ENCODE peak calls at places on chromosome 10, in six cellular contexts. H, G, W, C, U and B are unnamed samples.
A peak's percentile ranks its signal among the peaks of the same experiment; 100 is the strongest.

GRCh38 chr10:132520147-132520811 is 17.3 kb upstream of the INPP5A start:
- DNase-seq in H (no peak), G (peak; percentile 16), W (peak; percentile 84), C (no peak), U (peak; percentile 63), B (no peak)

GRCh38 chr10:21675157-21675796 is 141.2 kb downstream of the MLLT10 start:
- DNase-seq in H (peak; percentile 16), G (peak; percentile 31), W (no peak), C (peak; percentile 13), U (no peak), B (no peak)

GRCh38 chr10:21733710-21734109 is 199.7 kb downstream of the MLLT10 start:
- DNase-seq in H (no peak), G (no peak), W (no peak), C (no peak), U (no peak), B (no peak)

GRCh38 chr10:11298116-11298515 is 280.4 kb downstream of the CELF2 start:
- DNase-seq in H (no peak), G (no peak), W (no peak), C (peak; percentile 1), U (no peak), B (no peak)

GRCh38 chr10:113397031-113397430 is 155.8 kb upstream of the HABP2 start:
- DNase-seq in H (no peak), G (no peak), W (no peak), C (no peak), U (no peak), B (no peak)

GRCh38 chr10:129697463-129698247 is 230.6 kb downstream of the MGMT start:
- DNase-seq in H (no peak), G (no peak), W (no peak), C (no peak), U (no peak), B (no peak)

GRCh38 chr10:98422182-98422581 is 7.2 kb upstream of the PYROXD2 start:
- DNase-seq in H (no peak), G (no peak), W (no peak), C (no peak), U (no peak), B (no peak)

GRCh38 chr10:30106987-30107386 is 47.6 kb upstream of the JCAD start:
- DNase-seq in H (no peak), G (no peak), W (no peak), C (no peak), U (no peak), B (no peak)

GRCh38 chr10:1747590-1748157 is 10.3 kb upstream of the ADARB2 start:
- DNase-seq in H (no peak), G (no peak), W (no peak), C (no peak), U (no peak), B (no peak)

GRCh38 chr10:132111121-132111731 is 45.5 kb downstream of the JAKMIP3 start:
- DNase-seq in H (no peak), G (no peak), W (peak; percentile 45), C (no peak), U (peak; percentile 13), B (no peak)

GRCh38 chr10:116132716-116133420 is 140.1 kb downstream of the GFRA1 start:
- DNase-seq in H (no peak), G (no peak), W (no peak), C (no peak), U (no peak), B (no peak)

GRCh38 chr10:4704034-4704545 is 121.9 kb upstream of the AKR1E2 start:
- DNase-seq in H (no peak), G (peak; percentile 17), W (no peak), C (peak; percentile 99), U (no peak), B (peak; percentile 99)

GRCh38 chr10:14386202-14386593 is 55.5 kb upstream of the FRMD4A start:
- DNase-seq in H (no peak), G (no peak), W (no peak), C (peak; percentile 93), U (no peak), B (peak; percentile 94)

DNA sequence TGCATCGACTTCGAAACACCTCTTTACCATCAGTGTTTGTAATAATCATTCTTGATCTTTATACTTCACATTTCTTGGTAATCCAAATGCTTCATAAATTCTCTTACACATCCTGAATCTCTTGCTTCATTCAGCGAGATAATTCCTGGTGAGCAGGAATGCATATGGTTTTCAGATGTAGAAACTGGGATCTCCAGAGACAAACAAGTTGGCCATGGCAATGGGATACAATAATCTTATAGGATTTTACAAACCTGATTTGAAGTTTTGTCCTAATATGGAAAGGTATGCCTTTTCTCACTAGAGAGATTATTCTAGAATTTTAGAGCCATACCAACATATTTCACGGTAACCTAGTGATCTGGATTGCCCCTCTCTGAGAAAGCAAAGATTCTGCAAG is 13.0 kb upstream of the TRDMT1 start:
- DNase-seq in H (no peak), G (no peak), W (no peak), C (no peak), U (no peak), B (no peak)
- H3K27ac ChIP-seq in H (no peak overlapping the region), G (peak overlapping the region; percentile 82), W (peak overlapping the region; percentile 16), C (peak overlapping the region; percentile 100), U (no peak overlapping the region), B (peak overlapping the region; percentile 85)

GRCh38 chr10:124462348-124462695 is 699 bp downstream of the LHPP start:
- DNase-seq in H (no peak), G (no peak), W (no peak), C (no peak), U (no peak), B (no peak)
- H3K27ac ChIP-seq in H (peak overlapping the region; percentile 64), G (peak overlapping the region; percentile 88), W (peak overlapping the region; percentile 34), C (no peak overlapping the region), U (no peak overlapping the region), B (no peak overlapping the region)

GRCh38 chr10:124737708-124738107 is 6.5 kb downstream of the FAM53B start:
- DNase-seq in H (no peak), G (no peak), W (no peak), C (no peak), U (no peak), B (no peak)
- H3K27ac ChIP-seq in H (no peak overlapping the region), G (peak overlapping the region; percentile 86), W (peak overlapping the region; percentile 95), C (no peak overlapping the region), U (peak overlapping the region; percentile 58), B (peak overlapping the region; percentile 42)

DNA sequence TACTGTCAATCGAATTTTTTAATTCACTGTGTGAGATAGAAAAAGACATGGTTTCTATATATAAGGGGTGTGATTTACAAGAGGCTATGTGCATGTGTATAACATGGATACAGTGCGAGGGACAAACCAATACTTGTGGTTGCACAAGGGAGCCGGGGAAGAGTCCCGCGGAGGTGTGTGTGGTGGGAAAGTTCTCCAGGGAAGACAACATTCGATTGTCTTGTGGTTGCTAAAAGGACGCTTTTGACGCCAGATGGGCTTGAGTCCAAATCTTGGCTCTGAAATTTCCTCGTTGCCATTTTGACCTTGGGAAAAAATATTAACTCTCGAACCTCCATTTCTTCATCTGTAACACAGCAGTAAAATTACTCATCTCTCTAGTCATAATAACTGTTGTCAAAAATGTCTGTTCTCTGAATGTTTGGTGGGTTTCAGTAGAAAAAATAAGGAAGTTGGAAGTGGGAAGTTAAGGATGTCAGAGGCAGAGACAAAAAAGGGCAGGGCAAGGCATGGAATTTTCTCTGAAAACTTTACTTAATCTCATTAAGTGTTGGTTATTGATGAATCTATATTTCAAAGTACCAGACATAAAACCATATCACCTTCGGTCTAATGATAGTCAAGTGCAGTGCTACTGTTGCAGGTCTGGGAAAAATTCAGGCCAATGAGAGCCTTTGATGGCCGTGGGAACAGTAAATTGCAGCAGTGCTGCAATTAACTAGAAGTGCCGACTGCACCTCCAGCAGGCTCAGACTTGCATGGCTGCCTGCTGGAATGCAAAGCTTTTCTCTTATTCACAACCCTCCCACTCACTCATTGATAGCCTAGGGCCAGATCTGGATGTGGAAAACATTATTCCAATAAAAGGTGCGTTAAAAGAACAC is 16.6 kb downstream of the PLXDC2 start:
- DNase-seq in H (no peak), G (no peak), W (no peak), C (peak; percentile 89), U (no peak), B (peak; percentile 73)
- H3K27ac ChIP-seq in H (no peak overlapping the region), G (no peak overlapping the region), W (peak overlapping the region; percentile 10), C (peak overlapping the region; percentile 94), U (no peak overlapping the region), B (peak overlapping the region; percentile 73)

GRCh38 chr10:100498059-100498458 is 21.6 kb downstream of the SEC31B start:
- DNase-seq in H (no peak), G (no peak), W (no peak), C (no peak), U (no peak), B (no peak)

GRCh38 chr10:100501423-100501822 is 18.2 kb downstream of the SEC31B start:
- DNase-seq in H (no peak), G (no peak), W (no peak), C (no peak), U (no peak), B (no peak)

DNA sequence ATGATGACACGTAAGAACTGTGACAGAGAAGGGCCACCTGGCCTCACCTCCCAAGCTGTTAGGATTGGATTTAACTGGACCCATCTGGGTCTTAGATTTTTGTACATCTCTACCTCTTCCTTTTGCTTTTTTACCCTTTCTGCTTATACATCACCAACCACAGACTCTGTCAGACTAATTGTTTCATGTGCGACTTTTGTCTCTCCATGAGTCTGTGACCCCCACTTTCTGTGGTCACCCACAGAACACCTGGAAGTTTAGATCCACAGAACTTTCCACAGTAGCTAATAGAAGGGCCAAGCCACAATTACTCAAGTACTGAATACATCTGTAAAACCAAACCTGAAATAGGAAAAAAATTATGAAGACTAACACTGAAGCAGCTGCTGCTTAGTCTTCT is 23.1 kb downstream of the SEC31B start:
- DNase-seq in H (no peak), G (no peak), W (no peak), C (no peak), U (no peak), B (no peak)
- H3K27ac ChIP-seq in H (no peak overlapping the region), G (no peak overlapping the region), W (no peak overlapping the region), C (no peak overlapping the region), U (no peak overlapping the region), B (no peak overlapping the region)

DNA sequence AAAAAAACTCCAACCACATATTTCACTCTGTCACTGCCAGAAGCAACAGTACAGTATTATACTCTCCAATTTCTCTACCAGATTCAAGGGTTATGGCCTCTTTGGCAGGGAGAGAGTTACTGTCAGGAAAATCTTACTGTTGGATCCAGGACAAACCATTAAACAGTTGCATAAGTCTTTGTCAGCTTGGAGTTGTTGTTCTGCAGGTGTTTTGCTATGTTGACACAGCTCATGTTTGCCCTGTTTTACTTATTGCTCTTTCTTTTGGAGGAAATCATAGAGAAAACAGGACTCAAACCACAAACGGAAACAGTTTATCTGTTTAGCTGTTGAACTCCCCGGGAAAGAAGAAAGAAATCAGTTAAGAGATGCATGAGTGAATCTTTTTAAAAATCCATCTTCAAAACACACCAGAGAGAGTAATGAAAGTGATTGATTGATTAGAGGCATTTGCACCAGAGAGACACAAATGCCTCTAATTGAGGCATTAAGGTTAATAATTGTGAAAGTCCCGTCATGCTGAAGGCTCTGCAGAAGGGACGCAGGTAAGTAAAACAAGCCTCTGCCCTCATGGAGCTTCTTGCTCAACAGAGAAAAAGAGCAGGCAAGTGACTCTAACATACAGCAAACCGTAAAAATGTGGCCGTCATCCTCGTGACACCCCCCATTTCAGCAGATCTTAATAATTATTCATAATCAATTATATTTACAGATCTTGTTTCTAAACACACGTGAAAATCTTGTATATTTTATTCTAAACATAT is 38.7 kb upstream of the ARHGAP21 start:
- DNase-seq in H (no peak), G (no peak), W (no peak), C (no peak), U (no peak), B (no peak)
- H3K27ac ChIP-seq in H (no peak overlapping the region), G (no peak overlapping the region), W (no peak overlapping the region), C (no peak overlapping the region), U (no peak overlapping the region), B (no peak overlapping the region)

GRCh38 chr10:71613877-71614276 is 105.7 kb downstream of the C10orf105 start:
- DNase-seq in H (no peak), G (no peak), W (no peak), C (no peak), U (no peak), B (no peak)
- H3K27ac ChIP-seq in H (no peak overlapping the region), G (peak overlapping the region; percentile 76), W (peak overlapping the region; percentile 80), C (no peak overlapping the region), U (no peak overlapping the region), B (no peak overlapping the region)